ENCODE peak calls at places on chromosomes 12 and 14, in eight cellular contexts. One of them, this sample, is unnamed. For H3K9me3, the result is how much of the 10 kb centered on the place peaks cover.

GRCh38 chr12:102197789-102198188 is at the start of gene PMCH:
- DNase-seq in fibroblast of lung: peak
- DNase-seq in CD8-positive, alpha-beta T cell: no peak
- DNase-seq in SK-N-SH: no peak
- DNase-seq in GM12878: peak
- DNase-seq in psoas muscle: no peak
- DNase-seq in testis: no peak
- DNase-seq in MM.1S: no peak
- DNase-seq in this sample: no peak

GRCh38 chr14:100290607-100291304 is 15.5 kb downstream of the SLC25A29 start:
- DNase-seq in SK-N-SH: peak
- DNase-seq in testis: no peak
- DNase-seq in CD8-positive, alpha-beta T cell: no peak
- DNase-seq in psoas muscle: peak
- DNase-seq in GM12878: no peak
- DNase-seq in MM.1S: no peak
- DNase-seq in fibroblast of lung: no peak
- DNase-seq in this sample: peak

GRCh38 chr14:79511146-79511545 is 700.2 kb downstream of the DIO2 start:
- DNase-seq in MM.1S: no peak
- DNase-seq in testis: no peak
- DNase-seq in CD8-positive, alpha-beta T cell: no peak
- DNase-seq in SK-N-SH: no peak
- DNase-seq in fibroblast of lung: no peak
- DNase-seq in psoas muscle: no peak
- DNase-seq in GM12878: no peak
- DNase-seq in this sample: no peak

GRCh38 chr12:78229491-78230209 is 399.0 kb downstream of the NAV3 start:
- DNase-seq in MM.1S: peak
- DNase-seq in SK-N-SH: peak
- DNase-seq in testis: peak
- DNase-seq in CD8-positive, alpha-beta T cell: no peak
- DNase-seq in fibroblast of lung: peak
- DNase-seq in psoas muscle: no peak
- DNase-seq in GM12878: peak
- DNase-seq in this sample: no peak

GRCh38 chr12:109963743-109964429 is 32.3 kb downstream of the GIT2 start:
- DNase-seq in CD8-positive, alpha-beta T cell: no peak
- DNase-seq in SK-N-SH: no peak
- DNase-seq in MM.1S: no peak
- DNase-seq in fibroblast of lung: peak
- DNase-seq in psoas muscle: peak
- DNase-seq in GM12878: no peak
- DNase-seq in testis: no peak
- DNase-seq in this sample: no peak

GRCh38 chr14:23106747-23107045 is 1.9 kb upstream of the CIROP start:
- DNase-seq in MM.1S: no peak
- DNase-seq in GM12878: no peak
- DNase-seq in psoas muscle: no peak
- DNase-seq in SK-N-SH: no peak
- DNase-seq in CD8-positive, alpha-beta T cell: no peak
- DNase-seq in testis: no peak
- DNase-seq in fibroblast of lung: no peak
- DNase-seq in this sample: no peak

GRCh38 chr14:27553820-27554219 is 956.0 kb upstream of the NOVA1 start:
- DNase-seq in SK-N-SH: no peak
- DNase-seq in CD8-positive, alpha-beta T cell: no peak
- DNase-seq in testis: no peak
- DNase-seq in MM.1S: no peak
- DNase-seq in psoas muscle: no peak
- DNase-seq in fibroblast of lung: peak
- DNase-seq in GM12878: no peak
- DNase-seq in this sample: no peak

GRCh38 chr14:106564058-106564643 is 1037.8 kb downstream of the TMEM121 start:
- DNase-seq in fibroblast of lung: no peak
- DNase-seq in GM12878: no peak
- DNase-seq in testis: peak
- DNase-seq in SK-N-SH: peak
- DNase-seq in CD8-positive, alpha-beta T cell: peak
- DNase-seq in MM.1S: peak
- DNase-seq in psoas muscle: no peak
- DNase-seq in this sample: peak

DNA sequence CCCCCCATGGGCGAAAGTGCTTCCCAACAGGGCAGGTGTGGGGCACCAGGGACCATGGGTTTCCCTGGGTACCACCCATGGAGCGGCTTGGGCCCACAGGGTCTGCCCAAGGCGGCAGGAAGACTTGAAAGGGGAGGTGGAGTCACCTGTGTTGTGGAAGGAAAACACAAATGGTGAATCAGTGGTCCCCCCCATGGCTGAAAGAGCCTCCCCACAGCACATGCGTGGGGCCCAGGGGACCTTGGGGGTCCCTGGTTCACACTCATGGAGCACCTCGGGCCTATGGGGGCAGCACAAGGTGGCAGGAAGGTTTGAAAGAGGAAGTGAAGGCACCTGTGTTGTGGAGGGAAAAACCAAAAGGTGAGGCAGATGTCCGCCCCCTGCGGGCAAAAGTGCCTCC is 581.9 kb downstream of the ALG10 start:
- DNase-seq in fibroblast of lung: no peak
- DNase-seq in SK-N-SH: peak
- DNase-seq in CD8-positive, alpha-beta T cell: no peak
- DNase-seq in testis: no peak
- DNase-seq in MM.1S: no peak
- DNase-seq in psoas muscle: no peak
- DNase-seq in GM12878: no peak
- DNase-seq in this sample: no peak
- H3K9me3 ChIP-seq in fibroblast of lung: under half
- H3K9me3 ChIP-seq in SK-N-SH: under half
- H3K9me3 ChIP-seq in CD8-positive, alpha-beta T cell: under half
- H3K9me3 ChIP-seq in testis: under half
- H3K9me3 ChIP-seq in MM.1S: under half
- H3K9me3 ChIP-seq in psoas muscle: under half
- H3K9me3 ChIP-seq in GM12878: under half
- H3K9me3 ChIP-seq in this sample: half or more

DNA sequence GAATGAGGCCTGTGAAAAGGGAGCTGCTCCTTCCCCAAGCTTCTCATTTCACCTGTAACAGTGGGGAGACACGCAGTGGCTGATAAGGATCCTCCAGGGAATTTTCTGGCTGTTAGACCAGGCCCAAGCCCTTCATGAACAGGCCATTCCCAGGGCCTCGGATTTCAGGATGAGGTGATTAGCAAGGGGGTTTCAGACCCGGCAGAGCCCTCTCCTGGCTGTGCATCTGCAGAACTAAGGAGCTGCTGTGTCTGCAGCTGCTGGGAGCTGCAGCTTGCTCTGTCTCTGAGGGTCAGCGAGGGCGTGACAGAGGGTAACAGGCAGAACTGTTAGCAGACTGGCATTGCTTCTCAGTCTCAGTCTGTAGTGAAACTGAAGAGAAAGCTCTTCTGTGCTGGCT is 110.4 kb downstream of the KCNA5 start:
- DNase-seq in SK-N-SH: no peak
- DNase-seq in MM.1S: no peak
- DNase-seq in psoas muscle: no peak
- DNase-seq in fibroblast of lung: no peak
- DNase-seq in GM12878: no peak
- DNase-seq in CD8-positive, alpha-beta T cell: no peak
- DNase-seq in testis: no peak
- DNase-seq in this sample: no peak
- TF ChIP-seq CTCF in SK-N-SH: no peak
- TF ChIP-seq CTCF in MM.1S: no peak
- TF ChIP-seq CTCF in psoas muscle: no peak
- TF ChIP-seq CTCF in fibroblast of lung: no peak
- TF ChIP-seq CTCF in GM12878: no peak
- TF ChIP-seq CTCF in CD8-positive, alpha-beta T cell: no peak
- TF ChIP-seq CTCF in testis: no peak
- TF ChIP-seq CTCF in this sample: no peak

DNA sequence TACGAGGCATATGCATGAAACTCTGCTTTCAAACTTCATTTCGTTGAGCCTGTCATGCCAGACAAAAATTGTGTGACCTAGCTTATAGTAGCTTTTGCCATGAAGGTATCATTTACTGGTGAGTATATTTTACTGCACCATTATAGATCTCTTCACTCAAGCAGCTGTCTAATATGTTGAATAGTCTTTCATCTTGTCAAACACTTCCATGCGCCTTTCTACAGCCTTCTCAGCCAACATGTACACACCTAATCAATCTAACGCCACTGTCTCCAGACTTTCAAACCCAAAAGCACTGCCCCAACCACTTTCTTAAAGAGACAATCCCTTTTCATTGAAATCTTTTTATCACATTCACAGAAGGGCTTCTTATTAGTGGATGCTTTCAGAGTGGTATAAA is 757.4 kb downstream of the VRK1 start:
- DNase-seq in psoas muscle: no peak
- DNase-seq in fibroblast of lung: no peak
- DNase-seq in CD8-positive, alpha-beta T cell: no peak
- DNase-seq in SK-N-SH: no peak
- DNase-seq in GM12878: no peak
- DNase-seq in MM.1S: no peak
- DNase-seq in testis: no peak
- DNase-seq in this sample: no peak
- H3K9me3 ChIP-seq in psoas muscle: under half
- H3K9me3 ChIP-seq in fibroblast of lung: under half
- H3K9me3 ChIP-seq in CD8-positive, alpha-beta T cell: under half
- H3K9me3 ChIP-seq in SK-N-SH: under half
- H3K9me3 ChIP-seq in GM12878: under half
- H3K9me3 ChIP-seq in MM.1S: under half
- H3K9me3 ChIP-seq in testis: under half
- H3K9me3 ChIP-seq in this sample: under half

DNA sequence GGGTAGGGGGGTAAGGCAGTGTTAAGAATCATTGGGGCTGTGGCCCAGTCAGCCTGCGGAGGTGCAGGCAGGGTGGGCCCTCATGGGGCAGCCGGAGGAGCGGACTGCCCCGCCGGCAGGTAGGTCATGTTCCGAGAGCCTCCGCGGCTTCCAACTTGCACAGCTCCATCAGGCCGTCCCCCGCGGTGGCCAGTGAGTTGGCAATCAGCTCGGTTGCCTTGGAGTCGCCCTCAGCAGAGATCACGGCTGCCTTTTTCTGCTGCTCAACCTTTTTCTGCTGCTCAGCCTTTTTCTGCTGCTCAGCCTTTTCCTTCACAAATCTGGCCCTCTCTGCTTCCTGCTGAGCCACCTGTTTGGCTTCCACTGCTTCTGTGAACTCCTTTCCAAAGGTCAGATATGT is 41.1 kb upstream of the CSRNP2 start:
- DNase-seq in testis: no peak
- DNase-seq in GM12878: no peak
- DNase-seq in SK-N-SH: no peak
- DNase-seq in psoas muscle: no peak
- DNase-seq in CD8-positive, alpha-beta T cell: no peak
- DNase-seq in MM.1S: no peak
- DNase-seq in fibroblast of lung: no peak
- DNase-seq in this sample: no peak
- TF ChIP-seq CTCF in testis: no peak
- TF ChIP-seq CTCF in GM12878: no peak
- TF ChIP-seq CTCF in SK-N-SH: no peak
- TF ChIP-seq CTCF in psoas muscle: no peak
- TF ChIP-seq CTCF in CD8-positive, alpha-beta T cell: no peak
- TF ChIP-seq CTCF in MM.1S: no peak
- TF ChIP-seq CTCF in fibroblast of lung: no peak
- TF ChIP-seq CTCF in this sample: no peak

This sample was measured in CD4-positive, alpha-beta T cell.